ENCODE peak calls at places on chromosomes 13 and 19, in seven cellular contexts. C, S, U, X, R, F and B are unnamed samples.

GRCh38 chr13:41944229-41944628 is 16.7 kb downstream of the VWA8 start:
- DNase-seq in S (no peak), R (no peak), U (no peak), X (no peak), F (no peak), C (no peak), B (no peak)

GRCh38 chr13:30138511-30138910 is 168.8 kb downstream of the KATNAL1 start:
- DNase-seq in S (no peak), U (no peak), R (no peak), X (no peak), F (no peak), C (no peak), B (no peak)

GRCh38 chr13:106099765-106100164 is 435.7 kb downstream of the EFNB2 start:
- DNase-seq in X (no peak), S (no peak), C (no peak), R (no peak), F (no peak), U (no peak), B (no peak)

GRCh38 chr19:56966225-56966696 is 125.7 kb upstream of the PEG3 start:
- DNase-seq in S (no peak), X (no peak), C (no peak), U (peak), R (no peak), F (no peak), B (no peak)

GRCh38 chr19:17216058-17216670 is 1.0 kb downstream of the USE1 start:
- DNase-seq in X (no peak), U (peak), F (no peak), C (no peak), R (no peak), S (no peak), B (no peak)

GRCh38 chr13:41008349-41008980 is 10.7 kb downstream of the ELF1 start:
- DNase-seq in X (peak), F (no peak), R (no peak), S (no peak), U (no peak), C (no peak), B (no peak)

GRCh38 chr13:26619321-26619720 is 61.8 kb downstream of the WASF3 start:
- DNase-seq in F (no peak), U (no peak), R (no peak), S (no peak), X (peak), C (no peak), B (no peak)

GRCh38 chr13:50358221-50358620 is 343.0 kb downstream of the KCNRG start:
- DNase-seq in S (no peak), F (no peak), C (no peak), X (peak), R (no peak), U (no peak), B (no peak)

GRCh38 chr13:102191951-102192461 is 209.8 kb downstream of the FGF14 start:
- DNase-seq in U (no peak), R (no peak), X (peak), C (no peak), S (no peak), F (no peak), B (no peak)

GRCh38 chr13:72144625-72145024 is 277.6 kb upstream of the DACH1 start:
- DNase-seq in S (no peak), C (no peak), U (no peak), R (no peak), X (no peak), F (no peak), B (no peak)

GRCh38 chr19:54473071-54473941 is at the start of gene CDC42EP5:
- DNase-seq in X (peak), S (no peak), R (no peak), C (no peak), U (peak), F (no peak), B (no peak)

GRCh38 chr19:48636859-48637448 is at the start of gene DBP:
- DNase-seq in X (no peak), F (no peak), S (peak), C (no peak), R (peak), U (peak), B (no peak)

GRCh38 chr19:32200312-32201038 is 144.9 kb upstream of the ZNF507 start:
- DNase-seq in F (peak), U (no peak), S (no peak), X (no peak), R (no peak), C (no peak), B (no peak)
- TF ChIP-seq CTCF in F (no peak), U (no peak), S (no peak), X (no peak), R (no peak), C (no peak), B (no peak)

GRCh38 chr19:40662925-40663711 is 27.3 kb downstream of the NUMBL start:
- DNase-seq in S (peak), R (peak), U (peak), X (peak), F (peak), C (peak), B (peak)
- TF ChIP-seq CTCF in S (peak), R (peak), U (peak), X (peak), F (peak), C (peak), B (peak)

DNA sequence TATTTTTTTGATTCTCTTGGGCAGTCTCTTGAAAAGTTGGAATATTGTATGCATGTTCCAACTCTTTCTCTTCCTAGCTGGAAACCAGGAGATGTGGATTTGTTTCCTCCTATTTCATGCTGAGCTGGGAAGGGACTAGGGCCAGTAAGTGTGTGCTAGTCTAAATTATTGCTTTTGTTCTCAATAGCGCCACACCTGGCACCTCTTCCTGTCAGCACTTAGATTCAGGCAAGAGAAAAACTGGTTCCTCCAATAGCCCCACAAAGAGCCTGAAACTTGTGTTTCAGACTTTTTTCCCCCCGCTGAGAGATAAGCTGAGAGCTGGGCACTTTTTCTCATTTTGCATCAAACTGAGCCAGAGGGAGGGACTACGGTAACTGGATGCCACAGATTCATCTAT is 353.4 kb downstream of the OLFM4 start:
- DNase-seq in F (no peak), U (no peak), S (peak), R (no peak), C (no peak), X (no peak), B (no peak)
- TF ChIP-seq CTCF in F (no peak), U (no peak), S (no peak), R (no peak), C (no peak), X (no peak), B (no peak)

GRCh38 chr13:98567140-98567539 is 9.8 kb downstream of the STK24 start:
- DNase-seq in C (no peak), S (no peak), R (no peak), F (no peak), X (no peak), U (no peak), B (no peak)
- TF ChIP-seq CTCF in C (no peak), S (no peak), R (no peak), F (no peak), X (no peak), U (no peak), B (no peak)

GRCh38 chr19:10233946-10234345 is 2.8 kb upstream of the S1PR2 start:
- DNase-seq in C (no peak), U (no peak), S (no peak), X (no peak), F (no peak), R (no peak), B (no peak)

GRCh38 chr19:10243606-10244005 is 8.4 kb upstream of the MRPL4 start:
- DNase-seq in C (no peak), U (no peak), R (no peak), X (no peak), F (no peak), S (no peak), B (no peak)

GRCh38 chr19:10235003-10235402 is 3.9 kb upstream of the S1PR2 start:
- DNase-seq in U (no peak), R (no peak), S (no peak), F (no peak), X (no peak), C (no peak), B (no peak)

GRCh38 chr19:10237702-10238101 is 6.6 kb upstream of the S1PR2 start:
- DNase-seq in C (no peak), S (no peak), X (no peak), U (no peak), F (no peak), R (no peak), B (no peak)

DNA sequence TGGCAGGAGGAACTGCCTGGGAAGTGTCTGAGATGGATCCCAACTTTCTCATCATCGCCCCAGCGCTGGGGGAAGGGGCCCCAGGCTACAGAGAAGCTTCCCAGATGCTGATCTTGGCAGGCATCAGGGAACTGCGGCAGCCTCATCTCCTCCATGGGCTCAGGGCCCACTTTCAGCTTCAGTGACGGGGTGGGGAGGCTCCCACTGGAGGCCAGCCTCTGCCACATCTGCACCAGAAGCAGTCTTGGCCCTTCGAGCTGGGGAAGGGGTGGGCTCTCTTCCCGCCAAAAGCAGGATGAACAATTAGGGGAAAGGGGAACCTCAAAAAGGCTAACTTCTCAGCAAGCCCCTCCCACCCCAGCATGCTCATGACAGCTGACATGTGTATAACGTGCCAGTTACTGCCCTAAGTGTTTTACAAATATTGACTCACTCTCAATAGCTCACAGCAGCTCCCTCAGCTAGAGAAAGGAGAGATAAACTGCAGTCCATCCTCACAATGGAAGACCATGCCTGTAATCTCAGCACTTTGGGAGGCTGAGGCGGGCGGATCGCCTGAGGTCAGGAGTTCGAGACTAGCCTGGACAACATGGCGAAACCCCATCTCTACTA is 7.1 kb upstream of the S1PR2 start:
- DNase-seq in S (no peak), X (peak), F (peak), C (no peak), U (no peak), R (peak), B (no peak)
- TF ChIP-seq CTCF in S (no peak), X (no peak), F (no peak), C (no peak), U (no peak), R (no peak), B (no peak)

GRCh38 chr13:109684836-109685602 is 101.4 kb downstream of the IRS2 start:
- DNase-seq in C (no peak), U (peak), S (no peak), R (no peak), X (no peak), F (no peak), B (no peak)

GRCh38 chr13:109684084-109684835 is 102.1 kb downstream of the IRS2 start:
- DNase-seq in X (no peak), R (no peak), C (no peak), S (no peak), U (no peak), F (no peak), B (no peak)

GRCh38 chr13:109691689-109692088 is 94.7 kb downstream of the IRS2 start:
- DNase-seq in U (no peak), C (no peak), X (no peak), S (no peak), R (no peak), F (no peak), B (no peak)

GRCh38 chr13:109682534-109683244 is 103.7 kb downstream of the IRS2 start:
- DNase-seq in X (no peak), S (no peak), C (no peak), F (no peak), U (no peak), R (no peak), B (no peak)

GRCh38 chr13:109687559-109688448 is 98.6 kb downstream of the IRS2 start:
- DNase-seq in X (no peak), U (no peak), S (no peak), R (no peak), C (no peak), F (no peak), B (no peak)
- TF ChIP-seq CTCF in X (no peak), U (no peak), S (no peak), R (no peak), C (no peak), F (no peak), B (no peak)

DNA sequence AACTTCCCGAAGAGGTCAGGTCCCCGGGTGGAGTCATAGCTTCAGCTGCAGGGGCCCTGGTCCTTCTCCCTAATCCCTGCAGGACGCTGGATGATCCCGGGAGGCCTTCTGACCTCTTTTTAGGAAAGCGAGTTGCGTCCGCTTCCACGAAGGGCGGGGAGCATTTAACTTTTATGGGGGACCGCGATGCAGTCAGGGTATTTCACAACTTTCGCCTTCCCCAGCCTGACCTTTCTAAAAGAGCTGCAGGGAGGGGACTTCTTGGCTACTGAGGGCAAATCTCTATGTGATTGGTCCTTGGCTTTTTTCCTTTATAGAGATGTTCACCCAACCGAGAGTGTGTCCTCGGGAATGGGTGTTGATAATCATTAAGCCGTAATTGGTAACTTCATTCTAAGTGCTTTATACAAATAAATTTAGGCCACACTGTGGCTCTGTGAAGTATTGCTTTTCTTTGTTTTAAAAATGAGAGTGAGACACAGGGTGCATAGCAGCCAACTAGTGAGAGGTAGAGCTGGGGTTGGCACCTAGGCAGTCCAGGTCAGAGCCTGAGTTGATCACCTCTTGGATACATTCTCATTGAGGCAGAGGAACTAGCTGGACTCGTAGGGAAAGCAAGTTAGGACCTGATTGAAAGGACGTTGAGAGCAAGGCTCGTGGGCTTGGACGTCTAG is 841 bp downstream of the ZNF230 start:
- DNase-seq in R (peak), U (no peak), C (no peak), F (no peak), X (peak), S (no peak), B (no peak)
- TF ChIP-seq CTCF in R (no peak), U (no peak), C (no peak), F (no peak), X (no peak), S (no peak), B (no peak)

GRCh38 chr13:37058801-37059135 is 720 bp downstream of the SUPT20H start:
- DNase-seq in S (no peak), F (no peak), R (no peak), X (no peak), U (no peak), C (no peak), B (no peak)

GRCh38 chr13:37059848-37060192 is 332 bp upstream of the SUPT20H start:
- DNase-seq in C (no peak), X (no peak), U (no peak), R (no peak), S (no peak), F (no peak), B (no peak)

GRCh38 chr13:37059136-37059847 is at the start of gene SUPT20H:
- DNase-seq in X (peak), F (peak), R (peak), S (peak), C (peak), U (peak), B (peak)
- TF ChIP-seq CTCF in X (no peak), F (no peak), R (no peak), S (no peak), C (no peak), U (no peak), B (no peak)

GRCh38 chr13:38868870-38869269 is 121.8 kb downstream of the STOML3 start:
- DNase-seq in U (no peak), C (no peak), R (no peak), S (no peak), X (no peak), F (no peak), B (no peak)

GRCh38 chr13:38868399-38868798 is 122.2 kb downstream of the STOML3 start:
- DNase-seq in R (no peak), X (no peak), C (no peak), U (no peak), S (no peak), F (no peak), B (no peak)

GRCh38 chr13:38871275-38871674 is 119.4 kb downstream of the STOML3 start:
- DNase-seq in U (no peak), R (no peak), X (no peak), S (no peak), F (no peak), C (no peak), B (no peak)

GRCh38 chr13:38875186-38875875 is 115.3 kb downstream of the STOML3 start:
- DNase-seq in F (no peak), R (no peak), S (no peak), X (no peak), C (no peak), U (no peak), B (no peak)

DNA sequence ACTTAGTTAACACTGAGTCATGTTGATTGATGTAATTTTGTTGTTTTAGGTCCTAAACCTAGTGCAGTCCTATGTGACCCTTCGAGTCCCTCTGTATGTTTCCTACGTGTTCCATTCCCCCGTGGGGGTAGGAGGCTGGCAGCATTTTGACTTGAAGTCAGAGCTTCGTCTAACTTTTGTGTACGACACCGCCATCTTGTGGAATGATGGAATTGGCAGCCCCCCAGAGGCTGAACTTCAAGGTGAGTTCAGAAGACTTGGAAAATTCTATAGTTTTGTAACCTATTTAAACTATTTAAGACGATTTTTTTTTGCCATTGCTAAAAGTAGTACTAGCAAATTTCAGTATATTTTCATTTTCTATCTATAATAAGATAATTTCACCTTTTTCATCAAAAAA is 117.9 kb downstream of the STOML3 start:
- DNase-seq in R (no peak), S (peak), X (peak), F (no peak), C (no peak), U (peak), B (no peak)
- TF ChIP-seq CTCF in R (peak), S (peak), X (peak), F (no peak), C (peak), U (no peak), B (no peak)

GRCh38 chr13:20331419-20331818 is 99.3 kb upstream of the GJB6 start:
- DNase-seq in C (no peak), R (no peak), S (no peak), X (no peak), F (no peak), U (no peak), B (no peak)

GRCh38 chr13:20331949-20332348 is 99.8 kb upstream of the GJB6 start:
- DNase-seq in S (no peak), X (no peak), R (no peak), C (no peak), F (no peak), U (no peak), B (no peak)

GRCh38 chr13:20326809-20327208 is 94.7 kb upstream of the GJB6 start:
- DNase-seq in X (no peak), S (no peak), R (no peak), F (no peak), C (no peak), U (no peak), B (no peak)

GRCh38 chr13:20320885-20321284 is 88.8 kb upstream of the GJB6 start:
- DNase-seq in X (no peak), C (no peak), F (no peak), S (no peak), U (no peak), R (no peak), B (no peak)

DNA sequence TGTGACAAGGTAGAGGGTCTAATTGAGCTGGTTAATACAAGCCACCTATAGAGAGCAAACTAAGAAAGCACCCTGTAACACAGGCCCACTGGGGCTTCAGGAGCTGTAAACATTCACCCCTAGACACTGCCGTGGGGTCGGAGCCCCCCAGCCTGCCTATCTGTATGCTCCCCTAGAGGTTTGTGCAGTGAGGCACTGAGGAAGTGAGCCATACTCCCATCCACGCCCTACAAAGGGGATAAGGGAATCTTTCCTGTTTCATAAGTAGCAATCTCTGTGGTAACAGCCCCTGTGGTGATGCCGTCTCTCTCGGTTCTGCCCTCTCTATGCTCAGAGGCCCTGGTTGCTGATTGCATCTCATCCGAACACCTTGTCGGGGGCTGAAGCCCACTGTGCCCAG is 94.2 kb upstream of the GJB6 start:
- DNase-seq in S (no peak), X (no peak), F (no peak), R (no peak), U (no peak), C (no peak), B (no peak)
- TF ChIP-seq CTCF in S (no peak), X (no peak), F (no peak), R (no peak), U (no peak), C (no peak), B (no peak)